ENCODE peak calls at places on chromosomes 11 and 22, in nine cellular contexts. C is nucleus accumbens; X is esophagus squamous epithelium; E is NCI-H460; W is ACHN; O is stimulated activated CD4-positive, alpha-beta T cell treated with anti-CD3 and anti-CD28 coated beads, Interleukin-4, amount 100 ng/mL, for 24 hours; K is RWPE2; G is iPS-NIHi11; R is activated CD4-positive, alpha-beta T cell treated with anti-CD3 and anti-CD28 coated beads for 48 hours. S is an unnamed sample.

GRCh38 chr22:45341503-45341902 is 31.8 kb downstream of the FAM118A start:
- DNase-seq in C (no peak), X (no peak), E (no peak), W (no peak), O (peak), K (no peak), G (no peak), R (peak), S (no peak)

GRCh38 chr22:30390974-30391691 is 3.9 kb upstream of the RNF215 start:
- DNase-seq in C (peak), X (no peak), E (peak), W (peak), O (peak), K (no peak), G (peak), R (peak), S (peak)

GRCh38 chr11:57251491-57252104 is 14.5 kb upstream of the APLNR start:
- DNase-seq in C (no peak), X (no peak), E (no peak), W (no peak), O (no peak), K (no peak), G (no peak), R (no peak), S (peak)

GRCh38 chr22:25514436-25514835 is 50.0 kb upstream of the GRK3 start:
- DNase-seq in C (no peak), X (no peak), E (no peak), W (no peak), O (no peak), K (no peak), G (peak), R (no peak), S (no peak)

GRCh38 chr11:120900642-120901041 is 123.3 kb upstream of the TBCEL start:
- DNase-seq in C (no peak), X (no peak), E (no peak), W (no peak), O (no peak), K (no peak), G (peak), R (no peak), S (no peak)

GRCh38 chr22:35681454-35682050 is 33.3 kb downstream of the APOL6 start:
- DNase-seq in C (no peak), X (no peak), E (no peak), W (no peak), O (no peak), K (no peak), G (no peak), R (no peak), S (no peak)

GRCh38 chr11:34356576-34356917 is 1.3 kb downstream of the ABTB2 start:
- DNase-seq in C (peak), X (no peak), E (no peak), W (peak), O (peak), K (peak), G (no peak), R (peak), S (no peak)

GRCh38 chr22:46049726-46050450 is 72.9 kb upstream of the WNT7B start:
- DNase-seq in C (no peak), X (no peak), E (no peak), W (no peak), O (no peak), K (peak), G (no peak), R (no peak), S (no peak)

GRCh38 chr11:26987726-26988125 is 6.2 kb upstream of the FIBIN start:
- DNase-seq in C (no peak), X (no peak), E (no peak), W (no peak), O (no peak), K (no peak), G (no peak), R (no peak), S (no peak)

GRCh38 chr22:19430890-19431541 is 517 bp downstream of the HIRA start:
- DNase-seq in C (no peak), X (no peak), E (no peak), W (peak), O (no peak), K (no peak), G (peak), R (peak), S (peak)

GRCh38 chr22:43376765-43377485 is 33.8 kb upstream of the SCUBE1 start:
- DNase-seq in C (no peak), X (no peak), E (no peak), W (no peak), O (no peak), K (no peak), G (no peak), R (peak), S (no peak)

GRCh38 chr11:31340903-31341572 is 28.5 kb downstream of the DCDC1 start:
- DNase-seq in C (no peak), X (no peak), E (peak), W (peak), O (no peak), K (no peak), G (peak), R (peak), S (peak)

GRCh38 chr22:22023581-22024137 is 41.1 kb upstream of the TOP3B start:
- DNase-seq in C (no peak), X (no peak), E (no peak), W (no peak), O (no peak), K (no peak), G (no peak), R (no peak), S (no peak)

GRCh38 chr11:22829231-22830081 is at the start of gene SVIP:
- DNase-seq in C (peak), X (peak), E (peak), W (peak), O (peak), K (peak), G (peak), R (peak), S (peak)

GRCh38 chr11:75851203-75851602 is 36.2 kb downstream of the UVRAG start:
- DNase-seq in C (no peak), X (no peak), E (no peak), W (no peak), O (no peak), K (no peak), G (no peak), R (no peak), S (peak)

GRCh38 chr11:86644291-86644690 is 28.1 kb downstream of the ME3 start:
- DNase-seq in C (no peak), X (no peak), E (no peak), W (no peak), O (no peak), K (no peak), G (no peak), R (no peak), S (peak)

GRCh38 chr11:291281-292210 is 2.6 kb downstream of the PGGHG start:
- DNase-seq in C (no peak), X (no peak), E (no peak), W (no peak), O (no peak), K (peak), G (no peak), R (no peak), S (no peak)

GRCh38 chr11:38530226-38530625 is 1932.2 kb upstream of the RAG2 start:
- DNase-seq in C (no peak), X (no peak), E (no peak), W (no peak), O (no peak), K (no peak), G (no peak), R (no peak), S (no peak)

GRCh38 chr11:76445122-76446084 is 585 bp downstream of the EMSY start:
- DNase-seq in C (peak), X (peak), E (peak), W (peak), O (peak), K (peak), G (peak), R (peak), S (peak)

GRCh38 chr11:6353367-6353987 is 33.2 kb upstream of the CAVIN3 start:
- DNase-seq in C (no peak), X (no peak), E (peak), W (peak), O (peak), K (no peak), G (peak), R (peak), S (peak)

GRCh38 chr11:6433998-6434650 is 6.7 kb downstream of the HPX start:
- DNase-seq in C (no peak), X (no peak), E (no peak), W (no peak), O (no peak), K (no peak), G (no peak), R (no peak), S (no peak)

GRCh38 chr11:131665344-131665968 is 295.0 kb downstream of the NTM start:
- DNase-seq in C (no peak), X (no peak), E (no peak), W (no peak), O (no peak), K (peak), G (no peak), R (no peak), S (no peak)

GRCh38 chr22:28629420-28630184 is 50.0 kb downstream of the TTC28 start:
- DNase-seq in C (no peak), X (no peak), E (peak), W (peak), O (no peak), K (no peak), G (no peak), R (no peak), S (no peak)

GRCh38 chr11:24234822-24235508 is 261.9 kb upstream of the LUZP2 start:
- DNase-seq in C (no peak), X (no peak), E (no peak), W (peak), O (no peak), K (no peak), G (no peak), R (no peak), S (no peak)

GRCh38 chr11:2582436-2582931 is 117.3 kb downstream of the KCNQ1OT1 start:
- DNase-seq in C (no peak), X (no peak), E (no peak), W (no peak), O (no peak), K (peak), G (peak), R (no peak), S (no peak)

GRCh38 chr11:72573380-72573949 is 100.8 kb downstream of the PDE2A start:
- DNase-seq in C (no peak), X (no peak), E (peak), W (peak), O (no peak), K (no peak), G (peak), R (peak), S (peak)

GRCh38 chr11:128487978-128488377 is 99.4 kb downstream of the ETS1 start:
- DNase-seq in C (no peak), X (no peak), E (no peak), W (no peak), O (no peak), K (no peak), G (no peak), R (no peak), S (no peak)

GRCh38 chr11:83070878-83071640 is 638 bp downstream of the RAB30 start:
- DNase-seq in C (peak), X (no peak), E (no peak), W (peak), O (peak), K (no peak), G (peak), R (peak), S (peak)

GRCh38 chr11:108914211-108914610 is 249.3 kb downstream of the DDX10 start:
- DNase-seq in C (no peak), X (no peak), E (no peak), W (no peak), O (no peak), K (no peak), G (no peak), R (no peak), S (no peak)

GRCh38 chr22:36026741-36027140 is 1.9 kb downstream of the RBFOX2 start:
- DNase-seq in C (no peak), X (no peak), E (no peak), W (peak), O (no peak), K (no peak), G (no peak), R (no peak), S (peak)

GRCh38 chr11:1826552-1827094 is 8.2 kb upstream of the SYT8 start:
- DNase-seq in C (no peak), X (no peak), E (peak), W (peak), O (no peak), K (no peak), G (peak), R (no peak), S (peak)

GRCh38 chr11:110123003-110123402 is 29.8 kb downstream of the ZC3H12C start:
- DNase-seq in C (no peak), X (no peak), E (no peak), W (no peak), O (no peak), K (no peak), G (no peak), R (no peak), S (peak)

GRCh38 chr11:130771708-130772107 is 144.6 kb downstream of the SNX19 start:
- DNase-seq in C (no peak), X (no peak), E (no peak), W (no peak), O (no peak), K (no peak), G (no peak), R (no peak), S (peak)

GRCh38 chr11:77204792-77205466 is 76.9 kb downstream of the MYO7A start:
- DNase-seq in C (no peak), X (no peak), E (no peak), W (no peak), O (no peak), K (no peak), G (no peak), R (no peak), S (no peak)

S was measured in fibroblast of gingiva.